ENCODE peak calls at places on chromosome 18, in six cellular contexts. One of them, this sample, is unnamed.

GRCh38 chr18:48230459-48231113 is 178.6 kb downstream of the ZBTB7C start:
- DNase-seq in IMR-90: peak; percentile 31
- DNase-seq in right cardiac atrium: peak; percentile 87
- DNase-seq in PC-3: peak; percentile 48
- DNase-seq in mammary epithelial cell: peak; percentile 61
- DNase-seq in neural progenitor cell: peak; percentile 87
- DNase-seq in this sample: peak; percentile 31

GRCh38 chr18:58241877-58242276 is 197.9 kb downstream of the NEDD4L start:
- DNase-seq in IMR-90: peak; percentile 93
- DNase-seq in right cardiac atrium: no peak
- DNase-seq in PC-3: peak; percentile 22
- DNase-seq in mammary epithelial cell: peak; percentile 61
- DNase-seq in neural progenitor cell: no peak
- DNase-seq in this sample: peak; percentile 53

GRCh38 chr18:10045296-10045891 is 131.6 kb downstream of the VAPA start:
- DNase-seq in IMR-90: no peak
- DNase-seq in right cardiac atrium: peak; percentile 66
- DNase-seq in PC-3: no peak
- DNase-seq in mammary epithelial cell: no peak
- DNase-seq in neural progenitor cell: no peak
- DNase-seq in this sample: no peak

GRCh38 chr18:62187543-62188378 is 706 bp downstream of the RELCH start:
- DNase-seq in IMR-90: peak; percentile 21
- DNase-seq in right cardiac atrium: peak; percentile 66
- DNase-seq in PC-3: peak; percentile 32
- DNase-seq in mammary epithelial cell: peak; percentile 33
- DNase-seq in neural progenitor cell: peak; percentile 64
- DNase-seq in this sample: peak; percentile 24

GRCh38 chr18:68728301-68728700 is 13.4 kb upstream of the TMX3 start:
- DNase-seq in IMR-90: no peak
- DNase-seq in right cardiac atrium: no peak
- DNase-seq in PC-3: no peak
- DNase-seq in mammary epithelial cell: no peak
- DNase-seq in neural progenitor cell: no peak
- DNase-seq in this sample: no peak

GRCh38 chr18:9135912-9136314 is 668 bp upstream of the ANKRD12 start:
- DNase-seq in IMR-90: peak; percentile 19
- DNase-seq in right cardiac atrium: no peak
- DNase-seq in PC-3: peak; percentile 64
- DNase-seq in mammary epithelial cell: peak; percentile 56
- DNase-seq in neural progenitor cell: peak; percentile 71
- DNase-seq in this sample: no peak

GRCh38 chr18:6222271-6222670 is 192.4 kb downstream of the L3MBTL4 start:
- DNase-seq in IMR-90: no peak
- DNase-seq in right cardiac atrium: peak; percentile 58
- DNase-seq in PC-3: no peak
- DNase-seq in mammary epithelial cell: no peak
- DNase-seq in neural progenitor cell: no peak
- DNase-seq in this sample: no peak

GRCh38 chr18:55833543-55833942 is 245.6 kb upstream of the TCF4 start:
- DNase-seq in IMR-90: peak; percentile 99
- DNase-seq in right cardiac atrium: no peak
- DNase-seq in PC-3: peak; percentile 98
- DNase-seq in mammary epithelial cell: peak; percentile 96
- DNase-seq in neural progenitor cell: no peak
- DNase-seq in this sample: peak; percentile 55

GRCh38 chr18:76209597-76209996 is 285.4 kb downstream of the ZNF516 start:
- DNase-seq in IMR-90: peak; percentile 67
- DNase-seq in right cardiac atrium: no peak
- DNase-seq in PC-3: peak; percentile 50
- DNase-seq in mammary epithelial cell: peak; percentile 90
- DNase-seq in neural progenitor cell: no peak
- DNase-seq in this sample: no peak

GRCh38 chr18:54069729-54070128 is 154.7 kb downstream of the MBD2 start:
- DNase-seq in IMR-90: no peak
- DNase-seq in right cardiac atrium: no peak
- DNase-seq in PC-3: no peak
- DNase-seq in mammary epithelial cell: no peak
- DNase-seq in neural progenitor cell: no peak
- DNase-seq in this sample: no peak

GRCh38 chr18:323253-323622 is 55.4 kb upstream of the THOC1 start:
- DNase-seq in IMR-90: peak; percentile 38
- DNase-seq in right cardiac atrium: no peak
- DNase-seq in PC-3: peak; percentile 35
- DNase-seq in mammary epithelial cell: no peak
- DNase-seq in neural progenitor cell: no peak
- DNase-seq in this sample: no peak

GRCh38 chr18:22485808-22486244 is 68.1 kb upstream of the CTAGE1 start:
- DNase-seq in IMR-90: no peak
- DNase-seq in right cardiac atrium: peak; percentile 48
- DNase-seq in PC-3: peak; percentile 65
- DNase-seq in mammary epithelial cell: peak; percentile 69
- DNase-seq in neural progenitor cell: no peak
- DNase-seq in this sample: no peak

GRCh38 chr18:10113156-10114022 is 199.6 kb downstream of the VAPA start:
- DNase-seq in IMR-90: no peak
- DNase-seq in right cardiac atrium: no peak
- DNase-seq in PC-3: no peak
- DNase-seq in mammary epithelial cell: no peak
- DNase-seq in neural progenitor cell: no peak
- DNase-seq in this sample: no peak

GRCh38 chr18:22241806-22242440 is 72.5 kb downstream of the GATA6 start:
- DNase-seq in IMR-90: no peak
- DNase-seq in right cardiac atrium: no peak
- DNase-seq in PC-3: no peak
- DNase-seq in mammary epithelial cell: no peak
- DNase-seq in neural progenitor cell: no peak
- DNase-seq in this sample: no peak

GRCh38 chr18:28794459-28795245 is 617.7 kb upstream of the CDH2 start:
- DNase-seq in IMR-90: peak; percentile 55
- DNase-seq in right cardiac atrium: no peak
- DNase-seq in PC-3: peak; percentile 97
- DNase-seq in mammary epithelial cell: peak; percentile 89
- DNase-seq in neural progenitor cell: no peak
- DNase-seq in this sample: no peak

GRCh38 chr18:26293982-26294381 is 67.7 kb downstream of the TAF4B start:
- DNase-seq in IMR-90: no peak
- DNase-seq in right cardiac atrium: no peak
- DNase-seq in PC-3: no peak
- DNase-seq in mammary epithelial cell: no peak
- DNase-seq in neural progenitor cell: no peak
- DNase-seq in this sample: no peak

GRCh38 chr18:28183418-28184078 is 6.6 kb upstream of the CDH2 start:
- DNase-seq in IMR-90: peak; percentile 46
- DNase-seq in right cardiac atrium: no peak
- DNase-seq in PC-3: peak; percentile 73
- DNase-seq in mammary epithelial cell: no peak
- DNase-seq in neural progenitor cell: no peak
- DNase-seq in this sample: no peak

GRCh38 chr18:74457743-74458465 is 796 bp upstream of the DIPK1C start:
- DNase-seq in IMR-90: no peak
- DNase-seq in right cardiac atrium: no peak
- DNase-seq in PC-3: no peak
- DNase-seq in mammary epithelial cell: no peak
- DNase-seq in neural progenitor cell: peak; percentile 29
- DNase-seq in this sample: no peak

GRCh38 chr18:49055196-49055595 is 104.4 kb upstream of the SMAD7 start:
- DNase-seq in IMR-90: no peak
- DNase-seq in right cardiac atrium: no peak
- DNase-seq in PC-3: no peak
- DNase-seq in mammary epithelial cell: no peak
- DNase-seq in neural progenitor cell: no peak
- DNase-seq in this sample: no peak

GRCh38 chr18:2572892-2573291 is 1.5 kb downstream of the NDC80 start:
- DNase-seq in IMR-90: no peak
- DNase-seq in right cardiac atrium: no peak
- DNase-seq in PC-3: no peak
- DNase-seq in mammary epithelial cell: no peak
- DNase-seq in neural progenitor cell: no peak
- DNase-seq in this sample: peak; percentile 9

GRCh38 chr18:37298816-37299215 is 266.8 kb downstream of the CELF4 start:
- DNase-seq in IMR-90: no peak
- DNase-seq in right cardiac atrium: no peak
- DNase-seq in PC-3: no peak
- DNase-seq in mammary epithelial cell: no peak
- DNase-seq in neural progenitor cell: no peak
- DNase-seq in this sample: no peak
- H3K4me1 ChIP-seq in IMR-90: peaks cover 4% of the 10 kb centered on the region
- H3K4me1 ChIP-seq in right cardiac atrium: peaks cover 6% of the 10 kb centered on the region
- H3K4me1 ChIP-seq in PC-3: peaks cover 10% of the 10 kb centered on the region
- H3K4me1 ChIP-seq in mammary epithelial cell: peaks cover 12% of the 10 kb centered on the region
- H3K4me1 ChIP-seq in neural progenitor cell: peaks cover 18% of the 10 kb centered on the region
- H3K4me1 ChIP-seq in this sample: no peaks in the 10 kb centered on the region

GRCh38 chr18:46156124-46156745 is 52.0 kb downstream of the HAUS1 start:
- DNase-seq in IMR-90: no peak
- DNase-seq in right cardiac atrium: no peak
- DNase-seq in PC-3: no peak
- DNase-seq in mammary epithelial cell: no peak
- DNase-seq in neural progenitor cell: no peak
- DNase-seq in this sample: no peak
- H3K27ac ChIP-seq in IMR-90: no peak overlapping the region
- H3K27ac ChIP-seq in right cardiac atrium: no peak overlapping the region
- H3K27ac ChIP-seq in PC-3: peak overlapping the region; percentile 13
- H3K27ac ChIP-seq in mammary epithelial cell: peak overlapping the region; percentile 78
- H3K27ac ChIP-seq in neural progenitor cell: no peak overlapping the region
- H3K27ac ChIP-seq in this sample: no peak overlapping the region

DNA sequence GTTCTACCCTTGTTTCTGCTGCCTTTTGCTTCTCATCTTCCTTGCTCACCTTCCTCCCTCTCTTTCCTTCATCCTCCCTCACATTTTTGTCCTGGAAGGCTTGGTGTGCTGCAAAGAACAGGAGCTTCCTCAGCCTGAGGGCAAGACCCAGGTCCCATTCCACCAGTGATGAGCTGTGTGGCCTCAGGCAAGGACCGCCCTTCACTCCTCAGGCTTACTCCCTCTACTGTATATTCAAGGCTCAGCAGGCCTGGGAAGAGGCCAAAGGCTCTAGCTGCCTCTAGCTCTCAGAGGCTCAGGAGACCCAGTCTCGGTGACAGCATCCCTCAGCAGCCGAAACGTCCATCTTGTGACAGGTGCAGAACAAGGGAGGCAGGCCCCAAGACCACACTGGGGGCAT is 97.5 kb downstream of the MRO start:
- DNase-seq in IMR-90: no peak
- DNase-seq in right cardiac atrium: no peak
- DNase-seq in PC-3: no peak
- DNase-seq in mammary epithelial cell: no peak
- DNase-seq in neural progenitor cell: no peak
- DNase-seq in this sample: no peak
- H3K4me1 ChIP-seq in IMR-90: no peaks in the 10 kb centered on the region
- H3K4me1 ChIP-seq in right cardiac atrium: peaks cover 8% of the 10 kb centered on the region
- H3K4me1 ChIP-seq in PC-3: no peaks in the 10 kb centered on the region
- H3K4me1 ChIP-seq in mammary epithelial cell: no peaks in the 10 kb centered on the region
- H3K4me1 ChIP-seq in neural progenitor cell: peaks cover 6% of the 10 kb centered on the region
- H3K4me1 ChIP-seq in this sample: no peaks in the 10 kb centered on the region

GRCh38 chr18:13712400-13713131 is 13.8 kb downstream of the FAM210A start:
- DNase-seq in IMR-90: no peak
- DNase-seq in right cardiac atrium: no peak
- DNase-seq in PC-3: no peak
- DNase-seq in mammary epithelial cell: no peak
- DNase-seq in neural progenitor cell: no peak
- DNase-seq in this sample: no peak
- H3K27ac ChIP-seq in IMR-90: no peak overlapping the region
- H3K27ac ChIP-seq in right cardiac atrium: no peak overlapping the region
- H3K27ac ChIP-seq in PC-3: no peak overlapping the region
- H3K27ac ChIP-seq in mammary epithelial cell: peak overlapping the region; percentile 98
- H3K27ac ChIP-seq in neural progenitor cell: no peak overlapping the region
- H3K27ac ChIP-seq in this sample: no peak overlapping the region